ENCODE peak calls at places on chromosomes 13 and 19, in seven cellular contexts. B is H9, R is neuronal stem cell, M is IMR-90, J is mesenchymal stem cell, V is mesendoderm, Q is H1. E is an unnamed sample.

GRCh38 chr19:7655581-7655980 is 13.3 kb upstream of the RETN start:
- DNase-seq in B (no peak), R (no peak), M (no peak), J (no peak), V (no peak), Q (no peak), E (peak)

GRCh38 chr13:112772539-112772909 is 82.7 kb downstream of the ATP11A start:
- DNase-seq in B (no peak), R (no peak), M (no peak), J (no peak), V (no peak), Q (no peak), E (no peak)

GRCh38 chr19:7238091-7238490 is 56.1 kb downstream of the INSR start:
- DNase-seq in B (no peak), R (no peak), M (no peak), J (no peak), V (no peak), Q (no peak), E (no peak)

GRCh38 chr19:28706693-28707092 is 506.3 kb downstream of the UQCRFS1 start:
- DNase-seq in B (no peak), R (no peak), M (no peak), J (no peak), V (no peak), Q (no peak), E (no peak)

GRCh38 chr19:1748115-1748702 is 5.1 kb upstream of the ONECUT3 start:
- DNase-seq in B (no peak), R (no peak), M (no peak), J (no peak), V (no peak), Q (no peak), E (no peak)

GRCh38 chr13:108645376-108645775 is 16.0 kb downstream of the MYO16 start:
- DNase-seq in B (no peak), R (no peak), M (no peak), J (no peak), V (no peak), Q (no peak), E (no peak)

GRCh38 chr13:98340026-98340425 is 163.0 kb upstream of the RNF113B start:
- DNase-seq in B (no peak), R (no peak), M (no peak), J (no peak), V (no peak), Q (no peak), E (no peak)

GRCh38 chr19:39167461-39168257 is 29.1 kb upstream of the NCCRP1 start:
- DNase-seq in B (no peak), R (no peak), M (no peak), J (no peak), V (peak), Q (no peak), E (peak)

GRCh38 chr13:97448503-97449251 is 14.7 kb downstream of the RAP2A start:
- DNase-seq in B (no peak), R (no peak), M (no peak), J (no peak), V (peak), Q (no peak), E (peak)

GRCh38 chr19:28794301-28794700 is 418.6 kb downstream of the UQCRFS1 start:
- DNase-seq in B (no peak), R (no peak), M (no peak), J (no peak), V (no peak), Q (no peak), E (no peak)

GRCh38 chr13:73230714-73231113 is 171.9 kb downstream of the KLF5 start:
- DNase-seq in B (no peak), R (no peak), M (no peak), J (no peak), V (no peak), Q (no peak), E (no peak)

GRCh38 chr13:34076943-34077703 is 259.2 kb downstream of the RFC3 start:
- DNase-seq in B (no peak), R (no peak), M (peak), J (peak), V (peak), Q (no peak), E (peak)

GRCh38 chr19:49746206-49746958 is 16.7 kb downstream of the TSKS start:
- DNase-seq in B (peak), R (no peak), M (no peak), J (no peak), V (peak), Q (peak), E (peak)

GRCh38 chr19:3350014-3350663 is 16.2 kb upstream of the NFIC start:
- DNase-seq in B (no peak), R (no peak), M (peak), J (no peak), V (no peak), Q (no peak), E (no peak)

GRCh38 chr13:43307921-43308433 is 284.6 kb downstream of the DNAJC15 start:
- DNase-seq in B (no peak), R (no peak), M (peak), J (peak), V (no peak), Q (no peak), E (peak)

GRCh38 chr19:45882652-45883585 is 3.0 kb downstream of the IRF2BP1 start:
- DNase-seq in B (peak), R (peak), M (peak), J (peak), V (peak), Q (no peak), E (peak)

GRCh38 chr13:79044415-79044814 is 361.6 kb downstream of the RBM26 start:
- DNase-seq in B (no peak), R (no peak), M (no peak), J (no peak), V (no peak), Q (no peak), E (no peak)

GRCh38 chr13:30679483-30680330 is 55.6 kb upstream of the ALOX5AP start:
- DNase-seq in B (peak), R (no peak), M (peak), J (peak), V (peak), Q (no peak), E (no peak)

GRCh38 chr19:12720851-12721655 is 2.7 kb downstream of the TNPO2 start:
- DNase-seq in B (no peak), R (no peak), M (no peak), J (peak), V (no peak), Q (no peak), E (no peak)

GRCh38 chr19:3852177-3852511 is 16.7 kb downstream of the ZFR2 start:
- DNase-seq in B (no peak), R (no peak), M (no peak), J (no peak), V (no peak), Q (no peak), E (no peak)

GRCh38 chr19:56252699-56253422 is 19.7 kb upstream of the EDDM13 start:
- DNase-seq in B (peak), R (peak), M (peak), J (peak), V (peak), Q (peak), E (peak)

GRCh38 chr19:15294591-15294990 is 37.7 kb downstream of the BRD4 start:
- DNase-seq in B (no peak), R (no peak), M (no peak), J (no peak), V (no peak), Q (no peak), E (no peak)

GRCh38 chr19:38293281-38293680 is 10.8 kb upstream of the C19orf33 start:
- DNase-seq in B (no peak), R (no peak), M (no peak), J (no peak), V (no peak), Q (no peak), E (no peak)

GRCh38 chr19:47615714-47616113 is 6.8 kb downstream of the BICRA start:
- DNase-seq in B (no peak), R (no peak), M (no peak), J (no peak), V (no peak), Q (no peak), E (no peak)

GRCh38 chr13:110565296-110565695 is 3.8 kb upstream of the RAB20 start:
- DNase-seq in B (no peak), R (no peak), M (no peak), J (no peak), V (peak), Q (no peak), E (no peak)

GRCh38 chr13:48804836-48805601 is 151.3 kb downstream of the CYSLTR2 start:
- DNase-seq in B (no peak), R (no peak), M (no peak), J (peak), V (no peak), Q (no peak), E (no peak)

GRCh38 chr19:41876847-41877489 is at the start of gene CD79A:
- DNase-seq in B (no peak), R (no peak), M (no peak), J (no peak), V (no peak), Q (no peak), E (no peak)

GRCh38 chr19:40335855-40336700 is 12.1 kb downstream of the C19orf47 start:
- DNase-seq in B (no peak), R (no peak), M (no peak), J (peak), V (no peak), Q (no peak), E (no peak)

GRCh38 chr19:5186293-5187050 is 154.1 kb downstream of the PTPRS start:
- DNase-seq in B (no peak), R (no peak), M (peak), J (no peak), V (no peak), Q (no peak), E (peak)

GRCh38 chr19:54309811-54310210 is 3.2 kb downstream of the LILRA5 start:
- DNase-seq in B (no peak), R (no peak), M (no peak), J (no peak), V (no peak), Q (no peak), E (no peak)

GRCh38 chr19:4357095-4357797 is 13.9 kb downstream of the MPND start:
- DNase-seq in B (no peak), R (no peak), M (no peak), J (no peak), V (no peak), Q (no peak), E (no peak)

GRCh38 chr19:44367024-44367423 is 10.5 kb upstream of the ZNF112 start:
- DNase-seq in B (peak), R (no peak), M (no peak), J (no peak), V (no peak), Q (no peak), E (no peak)

GRCh38 chr19:47608074-47608907 is 643 bp upstream of the BICRA start:
- DNase-seq in B (peak), R (peak), M (peak), J (peak), V (peak), Q (peak), E (peak)

GRCh38 chr13:40578055-40578454 is 88.4 kb downstream of the FOXO1 start:
- DNase-seq in B (no peak), R (no peak), M (no peak), J (no peak), V (no peak), Q (no peak), E (no peak)

DNA sequence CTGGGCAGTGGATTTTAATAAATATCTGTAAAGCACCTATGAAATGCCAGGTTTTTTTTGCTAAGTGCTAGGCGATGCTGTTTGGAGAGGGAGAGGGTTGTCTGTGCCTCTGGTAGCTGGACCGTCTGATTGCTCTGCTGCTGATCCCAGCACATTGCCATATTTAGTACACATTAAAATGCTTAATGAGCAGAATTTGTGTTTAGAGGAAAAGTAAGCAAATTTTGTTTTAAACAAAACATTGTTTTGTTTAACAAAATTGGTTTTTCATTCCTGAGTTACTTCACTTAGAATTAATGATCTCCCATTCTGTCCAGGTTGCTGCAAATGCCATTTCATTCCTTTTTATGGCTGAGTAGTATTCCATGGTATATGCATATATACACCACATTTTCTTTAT is 85.2 kb downstream of the LMO7 start:
- DNase-seq in B (no peak), R (no peak), M (no peak), J (no peak), V (no peak), Q (no peak), E (no peak)
- H2BK5ac ChIP-seq in B (no peak), R (no peak), M (no peak), J (no peak), V (no peak), Q (no peak), E (no peak)

GRCh38 chr19:17954401-17954800 is 12.5 kb upstream of the KCNN1 start:
- DNase-seq in B (no peak), R (no peak), M (no peak), J (no peak), V (no peak), Q (no peak), E (no peak)

GRCh38 chr19:17951151-17952040 is 15.5 kb upstream of the KCNN1 start:
- DNase-seq in B (peak), R (no peak), M (no peak), J (no peak), V (no peak), Q (no peak), E (no peak)

GRCh38 chr19:17953869-17954268 is 13.0 kb upstream of the KCNN1 start:
- DNase-seq in B (peak), R (no peak), M (no peak), J (no peak), V (peak), Q (no peak), E (no peak)

GRCh38 chr19:17952041-17952976 is 14.6 kb upstream of the KCNN1 start:
- DNase-seq in B (peak), R (no peak), M (no peak), J (no peak), V (no peak), Q (no peak), E (no peak)

GRCh38 chr19:17953316-17953801 is 13.5 kb upstream of the KCNN1 start:
- DNase-seq in B (peak), R (no peak), M (no peak), J (no peak), V (no peak), Q (no peak), E (no peak)
- H2AK5ac ChIP-seq in B (no peak), R (peak), M (no peak), J (no peak), V (no peak), Q (no peak), E (no peak)

DNA sequence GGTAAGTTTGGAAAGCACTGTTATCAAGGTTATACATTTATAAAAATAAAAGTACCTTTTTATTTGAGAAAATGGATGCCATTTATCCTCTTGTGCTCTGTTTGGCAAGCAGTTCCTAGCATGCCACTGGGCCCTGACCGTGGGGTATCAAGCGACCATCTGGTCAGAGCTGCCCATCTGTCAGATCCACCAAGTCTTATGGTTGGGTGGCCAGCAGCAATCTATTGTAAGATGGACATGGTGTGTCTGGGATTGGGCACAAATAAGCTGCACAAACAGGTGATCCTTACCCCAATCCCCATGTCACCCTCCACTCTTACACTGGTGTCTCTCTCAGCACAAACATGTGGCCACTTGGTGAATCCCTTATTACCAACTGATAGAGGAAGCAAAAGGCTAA is 178.5 kb downstream of the DLEU7 start:
- DNase-seq in B (no peak), R (no peak), M (no peak), J (no peak), V (no peak), Q (no peak), E (no peak)
- H2BK5ac ChIP-seq in B (no peak), R (no peak), M (no peak), J (no peak), V (no peak), Q (no peak), E (no peak)

DNA sequence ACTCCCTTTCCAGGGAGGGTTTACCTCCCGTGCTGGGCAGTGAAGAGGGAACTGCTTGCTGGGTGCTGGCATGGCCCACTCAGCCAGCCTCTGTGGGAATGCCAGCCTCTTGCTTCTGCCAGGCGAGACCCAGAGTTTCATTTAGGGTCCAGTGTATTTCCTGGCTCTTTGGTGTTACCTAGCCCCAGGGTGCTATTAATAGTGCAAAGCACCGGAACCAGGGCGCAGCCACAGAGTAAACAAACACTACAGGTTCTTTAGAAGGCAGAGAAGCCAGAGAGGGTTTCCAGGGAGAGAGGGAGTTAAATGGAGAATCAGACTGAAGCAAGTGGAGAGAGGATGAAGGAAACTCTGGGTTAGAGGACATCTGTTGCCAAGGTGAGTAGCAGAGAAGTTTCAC is 74.9 kb upstream of the SPATA13 start:
- DNase-seq in B (no peak), R (no peak), M (no peak), J (no peak), V (no peak), Q (no peak), E (no peak)
- H2AK5ac ChIP-seq in B (no peak), R (peak), M (no peak), J (no peak), V (no peak), Q (no peak), E (no peak)